ENCODE peak calls at places on chromosomes 1 and 21, in nine cellular contexts. One of them, this sample, is unnamed.

GRCh38 chr1:165873481-165873880 is 46.1 kb downstream of the UCK2 start:
- DNase-seq in neural progenitor cell: no peak
- DNase-seq in thoracic aorta: no peak
- DNase-seq in lower lobe of right lung: no peak
- DNase-seq in heart left ventricle: no peak
- DNase-seq in left lung: no peak
- DNase-seq in hepatocyte: no peak
- DNase-seq in CD8-positive, alpha-beta T cell: no peak
- DNase-seq in GM12878: no peak
- DNase-seq in this sample: no peak

GRCh38 chr21:25176637-25177412 is 430.5 kb downstream of the MRPL39 start:
- DNase-seq in thoracic aorta: no peak
- DNase-seq in hepatocyte: no peak
- DNase-seq in GM12878: peak; percentile 87
- DNase-seq in lower lobe of right lung: no peak
- DNase-seq in left lung: no peak
- DNase-seq in CD8-positive, alpha-beta T cell: no peak
- DNase-seq in neural progenitor cell: no peak
- DNase-seq in heart left ventricle: no peak
- DNase-seq in this sample: no peak

GRCh38 chr1:19079983-19080472 is 123.6 kb upstream of the IFFO2 start:
- DNase-seq in neural progenitor cell: no peak
- DNase-seq in heart left ventricle: no peak
- DNase-seq in lower lobe of right lung: no peak
- DNase-seq in CD8-positive, alpha-beta T cell: no peak
- DNase-seq in hepatocyte: no peak
- DNase-seq in thoracic aorta: no peak
- DNase-seq in left lung: no peak
- DNase-seq in GM12878: no peak
- DNase-seq in this sample: no peak

GRCh38 chr1:15869413-15869812 is 21.9 kb downstream of the SPEN start:
- DNase-seq in lower lobe of right lung: no peak
- DNase-seq in hepatocyte: no peak
- DNase-seq in left lung: no peak
- DNase-seq in thoracic aorta: no peak
- DNase-seq in CD8-positive, alpha-beta T cell: no peak
- DNase-seq in neural progenitor cell: no peak
- DNase-seq in heart left ventricle: no peak
- DNase-seq in GM12878: no peak
- DNase-seq in this sample: no peak

GRCh38 chr1:166999090-166999489 is 10.0 kb downstream of the MAEL start:
- DNase-seq in lower lobe of right lung: no peak
- DNase-seq in left lung: no peak
- DNase-seq in thoracic aorta: no peak
- DNase-seq in hepatocyte: no peak
- DNase-seq in CD8-positive, alpha-beta T cell: no peak
- DNase-seq in GM12878: no peak
- DNase-seq in heart left ventricle: no peak
- DNase-seq in neural progenitor cell: no peak
- DNase-seq in this sample: no peak

GRCh38 chr1:182301467-182302198 is 90.0 kb downstream of the GLUL start:
- DNase-seq in neural progenitor cell: peak; percentile 49
- DNase-seq in thoracic aorta: no peak
- DNase-seq in lower lobe of right lung: no peak
- DNase-seq in left lung: no peak
- DNase-seq in CD8-positive, alpha-beta T cell: no peak
- DNase-seq in heart left ventricle: peak; percentile 30
- DNase-seq in GM12878: no peak
- DNase-seq in hepatocyte: peak; percentile 68
- DNase-seq in this sample: peak; percentile 49

GRCh38 chr1:192609110-192610079 is 26.6 kb upstream of the RGS13 start:
- DNase-seq in neural progenitor cell: no peak
- DNase-seq in CD8-positive, alpha-beta T cell: peak; percentile 26
- DNase-seq in hepatocyte: no peak
- DNase-seq in thoracic aorta: peak; percentile 7
- DNase-seq in heart left ventricle: peak; percentile 32
- DNase-seq in left lung: peak; percentile 73
- DNase-seq in lower lobe of right lung: peak; percentile 83
- DNase-seq in GM12878: peak; percentile 96
- DNase-seq in this sample: no peak

GRCh38 chr1:93433407-93433961 is 14.4 kb upstream of the FNBP1L start:
- DNase-seq in neural progenitor cell: no peak
- DNase-seq in GM12878: no peak
- DNase-seq in CD8-positive, alpha-beta T cell: no peak
- DNase-seq in hepatocyte: peak; percentile 19
- DNase-seq in lower lobe of right lung: no peak
- DNase-seq in thoracic aorta: no peak
- DNase-seq in left lung: no peak
- DNase-seq in heart left ventricle: no peak
- DNase-seq in this sample: peak; percentile 27

GRCh38 chr1:170247751-170248521 is 102.2 kb downstream of the NTMT2 start:
- DNase-seq in CD8-positive, alpha-beta T cell: no peak
- DNase-seq in neural progenitor cell: no peak
- DNase-seq in GM12878: peak; percentile 31
- DNase-seq in left lung: no peak
- DNase-seq in lower lobe of right lung: no peak
- DNase-seq in heart left ventricle: no peak
- DNase-seq in hepatocyte: no peak
- DNase-seq in thoracic aorta: no peak
- DNase-seq in this sample: no peak

GRCh38 chr1:4696161-4696745 is 41.8 kb downstream of the AJAP1 start:
- DNase-seq in GM12878: no peak
- DNase-seq in CD8-positive, alpha-beta T cell: no peak
- DNase-seq in neural progenitor cell: no peak
- DNase-seq in thoracic aorta: no peak
- DNase-seq in left lung: peak; percentile 70
- DNase-seq in hepatocyte: no peak
- DNase-seq in heart left ventricle: no peak
- DNase-seq in lower lobe of right lung: no peak
- DNase-seq in this sample: peak; percentile 53

GRCh38 chr1:19946331-19946751 is 22.9 kb upstream of the PLA2G2E start:
- DNase-seq in left lung: no peak
- DNase-seq in hepatocyte: no peak
- DNase-seq in CD8-positive, alpha-beta T cell: no peak
- DNase-seq in lower lobe of right lung: no peak
- DNase-seq in thoracic aorta: no peak
- DNase-seq in neural progenitor cell: no peak
- DNase-seq in heart left ventricle: no peak
- DNase-seq in GM12878: no peak
- DNase-seq in this sample: no peak

GRCh38 chr21:20330652-20331051 is 667.6 kb upstream of the NCAM2 start:
- DNase-seq in heart left ventricle: no peak
- DNase-seq in hepatocyte: no peak
- DNase-seq in CD8-positive, alpha-beta T cell: no peak
- DNase-seq in GM12878: no peak
- DNase-seq in lower lobe of right lung: no peak
- DNase-seq in neural progenitor cell: no peak
- DNase-seq in left lung: no peak
- DNase-seq in thoracic aorta: no peak
- DNase-seq in this sample: no peak

GRCh38 chr1:85544689-85545203 is 35.8 kb upstream of the CCN1 start:
- DNase-seq in hepatocyte: no peak
- DNase-seq in neural progenitor cell: no peak
- DNase-seq in GM12878: no peak
- DNase-seq in left lung: no peak
- DNase-seq in heart left ventricle: no peak
- DNase-seq in thoracic aorta: no peak
- DNase-seq in CD8-positive, alpha-beta T cell: no peak
- DNase-seq in lower lobe of right lung: no peak
- DNase-seq in this sample: no peak
- TF ChIP-seq CTCF in hepatocyte: no peak
- TF ChIP-seq CTCF in neural progenitor cell: no peak
- TF ChIP-seq CTCF in GM12878: no peak
- TF ChIP-seq CTCF in left lung: no peak
- TF ChIP-seq CTCF in heart left ventricle: no peak
- TF ChIP-seq CTCF in thoracic aorta: no peak
- TF ChIP-seq CTCF in CD8-positive, alpha-beta T cell: no peak
- TF ChIP-seq CTCF in lower lobe of right lung: no peak
- TF ChIP-seq CTCF in this sample: no peak

GRCh38 chr1:108933944-108934343 is 29.3 kb downstream of the CLCC1 start:
- DNase-seq in hepatocyte: no peak
- DNase-seq in heart left ventricle: no peak
- DNase-seq in CD8-positive, alpha-beta T cell: no peak
- DNase-seq in neural progenitor cell: no peak
- DNase-seq in left lung: no peak
- DNase-seq in GM12878: no peak
- DNase-seq in lower lobe of right lung: no peak
- DNase-seq in thoracic aorta: no peak
- DNase-seq in this sample: no peak

GRCh38 chr1:108936170-108936569 is 27.1 kb downstream of the CLCC1 start:
- DNase-seq in thoracic aorta: no peak
- DNase-seq in neural progenitor cell: no peak
- DNase-seq in lower lobe of right lung: no peak
- DNase-seq in hepatocyte: no peak
- DNase-seq in heart left ventricle: no peak
- DNase-seq in left lung: no peak
- DNase-seq in GM12878: no peak
- DNase-seq in CD8-positive, alpha-beta T cell: no peak
- DNase-seq in this sample: no peak
- H3K36me3 ChIP-seq in thoracic aorta: peaks cover 62% of the 10 kb centered on the region
- H3K36me3 ChIP-seq in neural progenitor cell: peaks cover 8% of the 10 kb centered on the region
- H3K36me3 ChIP-seq in lower lobe of right lung: peaks cover 97% of the 10 kb centered on the region
- H3K36me3 ChIP-seq in hepatocyte: peaks cover 3% of the 10 kb centered on the region
- H3K36me3 ChIP-seq in heart left ventricle: peaks cover 96% of the 10 kb centered on the region
- H3K36me3 ChIP-seq in left lung: no peaks in the 10 kb centered on the region
- H3K36me3 ChIP-seq in GM12878: peaks cover 42% of the 10 kb centered on the region
- H3K36me3 ChIP-seq in CD8-positive, alpha-beta T cell: peaks cover 18% of the 10 kb centered on the region
- H3K36me3 ChIP-seq in this sample: peaks cover 83% of the 10 kb centered on the region

DNA sequence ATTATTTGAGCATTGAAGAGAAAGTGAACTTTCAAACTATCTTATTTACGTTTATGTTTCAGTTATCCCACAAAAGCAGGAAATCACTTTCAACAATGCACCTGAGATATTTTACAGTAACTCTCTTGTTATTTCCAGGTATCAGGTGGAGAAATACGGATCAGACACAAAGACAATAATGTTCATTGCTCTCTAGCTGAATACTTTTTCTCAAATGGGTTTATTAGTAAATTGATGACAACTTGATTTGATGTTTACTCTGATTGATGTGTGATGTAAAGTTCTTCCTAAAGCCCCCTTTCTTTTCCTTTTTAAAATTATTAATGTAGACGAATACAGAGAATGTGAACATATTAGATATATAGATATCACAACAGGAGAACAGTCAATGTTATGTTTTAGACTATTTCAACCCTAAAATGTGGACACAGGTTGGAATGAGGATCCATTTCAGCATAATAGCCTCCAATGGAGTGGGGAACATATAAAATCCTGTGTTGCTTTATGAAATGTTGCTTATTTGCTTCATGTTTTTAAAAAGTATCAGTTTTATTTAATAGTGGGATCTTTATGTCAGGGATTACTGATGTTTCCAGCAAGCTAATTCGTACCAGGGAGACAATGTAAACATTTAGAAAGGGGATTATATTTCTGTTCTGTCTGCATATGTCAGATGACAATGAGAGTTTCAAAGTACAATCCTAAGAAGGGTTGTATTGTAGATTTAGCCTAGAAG is 1522.3 kb upstream of the TPTE start:
- DNase-seq in neural progenitor cell: no peak
- DNase-seq in lower lobe of right lung: no peak
- DNase-seq in left lung: no peak
- DNase-seq in thoracic aorta: no peak
- DNase-seq in GM12878: no peak
- DNase-seq in hepatocyte: no peak
- DNase-seq in CD8-positive, alpha-beta T cell: no peak
- DNase-seq in heart left ventricle: no peak
- DNase-seq in this sample: no peak
- H3K9me3 ChIP-seq in neural progenitor cell: peaks cover 55% of the 10 kb centered on the region
- H3K9me3 ChIP-seq in lower lobe of right lung: no peaks in the 10 kb centered on the region
- H3K9me3 ChIP-seq in left lung: peaks cover 49% of the 10 kb centered on the region
- H3K9me3 ChIP-seq in thoracic aorta: no peaks in the 10 kb centered on the region
- H3K9me3 ChIP-seq in GM12878: no peaks in the 10 kb centered on the region
- H3K9me3 ChIP-seq in hepatocyte: peaks cover 22% of the 10 kb centered on the region
- H3K9me3 ChIP-seq in CD8-positive, alpha-beta T cell: no peaks in the 10 kb centered on the region
- H3K9me3 ChIP-seq in heart left ventricle: no peaks in the 10 kb centered on the region
- H3K9me3 ChIP-seq in this sample: no peaks in the 10 kb centered on the region

GRCh38 chr1:229448845-229449244 is 15.0 kb upstream of the ACTA1 start:
- DNase-seq in CD8-positive, alpha-beta T cell: no peak
- DNase-seq in lower lobe of right lung: no peak
- DNase-seq in GM12878: no peak
- DNase-seq in neural progenitor cell: no peak
- DNase-seq in thoracic aorta: no peak
- DNase-seq in left lung: no peak
- DNase-seq in heart left ventricle: no peak
- DNase-seq in hepatocyte: no peak
- DNase-seq in this sample: no peak

GRCh38 chr1:229457436-229457835 is 23.5 kb upstream of the ACTA1 start:
- DNase-seq in GM12878: no peak
- DNase-seq in hepatocyte: no peak
- DNase-seq in neural progenitor cell: no peak
- DNase-seq in lower lobe of right lung: no peak
- DNase-seq in CD8-positive, alpha-beta T cell: no peak
- DNase-seq in thoracic aorta: no peak
- DNase-seq in heart left ventricle: no peak
- DNase-seq in left lung: no peak
- DNase-seq in this sample: no peak

GRCh38 chr1:229454056-229454455 is 20.2 kb upstream of the ACTA1 start:
- DNase-seq in left lung: no peak
- DNase-seq in hepatocyte: peak; percentile 48
- DNase-seq in heart left ventricle: no peak
- DNase-seq in thoracic aorta: no peak
- DNase-seq in lower lobe of right lung: no peak
- DNase-seq in GM12878: no peak
- DNase-seq in neural progenitor cell: no peak
- DNase-seq in CD8-positive, alpha-beta T cell: no peak
- DNase-seq in this sample: no peak

GRCh38 chr1:229456016-229456415 is 22.1 kb upstream of the ACTA1 start:
- DNase-seq in hepatocyte: no peak
- DNase-seq in left lung: no peak
- DNase-seq in lower lobe of right lung: no peak
- DNase-seq in GM12878: no peak
- DNase-seq in heart left ventricle: no peak
- DNase-seq in thoracic aorta: no peak
- DNase-seq in CD8-positive, alpha-beta T cell: no peak
- DNase-seq in neural progenitor cell: no peak
- DNase-seq in this sample: no peak

GRCh38 chr1:229452956-229453801 is 19.3 kb upstream of the ACTA1 start:
- DNase-seq in neural progenitor cell: peak; percentile 44
- DNase-seq in GM12878: no peak
- DNase-seq in heart left ventricle: no peak
- DNase-seq in CD8-positive, alpha-beta T cell: no peak
- DNase-seq in hepatocyte: peak; percentile 38
- DNase-seq in left lung: no peak
- DNase-seq in lower lobe of right lung: no peak
- DNase-seq in thoracic aorta: no peak
- DNase-seq in this sample: no peak
- TF ChIP-seq CTCF in neural progenitor cell: peak; percentile 59
- TF ChIP-seq CTCF in GM12878: peak; percentile 54
- TF ChIP-seq CTCF in heart left ventricle: peak; percentile 17
- TF ChIP-seq CTCF in CD8-positive, alpha-beta T cell: no peak
- TF ChIP-seq CTCF in hepatocyte: peak; percentile 54
- TF ChIP-seq CTCF in left lung: no peak
- TF ChIP-seq CTCF in lower lobe of right lung: peak; percentile 30
- TF ChIP-seq CTCF in thoracic aorta: peak; percentile 49
- TF ChIP-seq CTCF in this sample: peak; percentile 66

DNA sequence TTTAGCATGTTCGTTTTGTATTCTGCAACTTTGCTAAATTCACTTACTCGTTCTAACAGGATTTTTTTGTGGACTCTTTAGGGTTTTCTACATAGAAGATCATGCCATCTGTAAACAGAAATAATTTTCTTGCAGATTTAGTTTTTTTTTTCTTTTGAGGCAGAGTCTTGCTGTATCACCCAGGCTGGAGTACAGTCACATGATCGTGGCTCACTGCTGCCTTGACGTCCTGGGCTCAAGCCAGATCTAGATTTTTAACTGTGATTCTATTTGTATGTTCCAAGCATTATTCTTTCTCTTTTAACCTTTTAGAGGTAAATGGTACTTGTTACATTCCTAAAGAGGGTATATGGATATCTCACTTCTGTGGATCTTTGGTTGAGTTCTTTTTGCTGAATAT is 18.6 kb downstream of the FABP3 start:
- DNase-seq in CD8-positive, alpha-beta T cell: no peak
- DNase-seq in neural progenitor cell: no peak
- DNase-seq in left lung: no peak
- DNase-seq in lower lobe of right lung: no peak
- DNase-seq in hepatocyte: no peak
- DNase-seq in GM12878: no peak
- DNase-seq in thoracic aorta: no peak
- DNase-seq in heart left ventricle: no peak
- DNase-seq in this sample: no peak
- H3K36me3 ChIP-seq in CD8-positive, alpha-beta T cell: peaks cover 10% of the 10 kb centered on the region
- H3K36me3 ChIP-seq in neural progenitor cell: peaks cover 12% of the 10 kb centered on the region
- H3K36me3 ChIP-seq in left lung: no peaks in the 10 kb centered on the region
- H3K36me3 ChIP-seq in lower lobe of right lung: peaks cover 54% of the 10 kb centered on the region
- H3K36me3 ChIP-seq in hepatocyte: no peaks in the 10 kb centered on the region
- H3K36me3 ChIP-seq in GM12878: peaks cover 3% of the 10 kb centered on the region
- H3K36me3 ChIP-seq in thoracic aorta: peaks cover 10% of the 10 kb centered on the region
- H3K36me3 ChIP-seq in heart left ventricle: peaks cover 77% of the 10 kb centered on the region
- H3K36me3 ChIP-seq in this sample: peaks cover 41% of the 10 kb centered on the region

This sample was measured in WERI-Rb-1.